ENCODE peak calls at places on chromosomes 13 and 19, in five cellular contexts. F is colonic mucosa, X is BJ, Z is transverse colon, M is Karpas-422. G is an unnamed sample. For H3K27me3, the result is how much of the 10 kb centered on the place peaks cover.

GRCh38 chr13:60090579-60090978 is 73.1 kb downstream of the DIAPH3 start:
- DNase-seq in F (no peak), X (peak), Z (no peak), M (no peak), G (no peak)

GRCh38 chr13:34044041-34044440 is 226.1 kb downstream of the RFC3 start:
- DNase-seq in F (no peak), X (peak), Z (no peak), M (no peak), G (peak)

GRCh38 chr13:82002693-82003092 is 1661.8 kb upstream of the SPRY2 start:
- DNase-seq in F (no peak), X (no peak), Z (no peak), M (no peak), G (no peak)

GRCh38 chr13:23447927-23448326 is 14.4 kb upstream of the SACS start:
- DNase-seq in F (no peak), X (peak), Z (no peak), M (no peak), G (no peak)

GRCh38 chr19:35019144-35019543 is 11.1 kb upstream of the SCN1B start:
- DNase-seq in F (no peak), X (no peak), Z (no peak), M (no peak), G (no peak)

GRCh38 chr13:114130708-114131580 is 1.5 kb downstream of the RASA3 start:
- DNase-seq in F (peak), X (peak), Z (peak), M (peak), G (peak)

GRCh38 chr13:21579754-21580316 is 24.1 kb downstream of the MICU2 start:
- DNase-seq in F (no peak), X (no peak), Z (no peak), M (peak), G (no peak)

GRCh38 chr13:28059214-28059613 is 41.2 kb downstream of the FLT3 start:
- DNase-seq in F (peak), X (no peak), Z (peak), M (peak), G (peak)

GRCh38 chr13:44040754-44041100 is 161.0 kb downstream of the LACC1 start:
- DNase-seq in F (no peak), X (no peak), Z (no peak), M (no peak), G (no peak)

GRCh38 chr13:50133277-50133953 is 118.2 kb downstream of the KCNRG start:
- DNase-seq in F (no peak), X (no peak), Z (no peak), M (no peak), G (no peak)

GRCh38 chr19:34996978-34997640 is 3.0 kb upstream of the GRAMD1A start:
- DNase-seq in F (no peak), X (no peak), Z (no peak), M (no peak), G (no peak)

DNA sequence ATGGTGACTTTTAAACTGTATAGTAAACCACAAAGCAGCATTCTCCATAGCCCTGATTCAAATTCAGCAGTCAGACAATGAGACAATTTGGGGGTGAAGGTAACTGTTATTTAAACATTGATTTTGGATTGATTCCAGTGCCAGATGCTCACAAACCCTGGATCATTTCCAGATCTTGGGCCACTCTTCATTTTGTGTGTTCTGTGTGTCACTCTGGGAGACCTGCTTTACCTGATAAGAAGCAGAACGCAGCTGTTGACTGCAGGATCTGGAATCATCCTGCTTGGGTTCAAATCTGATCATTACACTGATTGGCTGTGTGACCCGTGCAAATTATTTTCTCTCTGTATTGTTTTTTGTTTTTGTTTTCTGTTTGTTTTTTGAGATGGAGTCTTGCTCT is 4.0 kb upstream of the PCDH8 start:
- DNase-seq in F (no peak), X (no peak), Z (no peak), M (no peak), G (no peak)
- H3K27me3 ChIP-seq in F (under half), X (under half), Z (half or more), M (under half), G (under half)

GRCh38 chr19:3464797-3465235 is 15.5 kb downstream of the SMIM24 start:
- DNase-seq in F (no peak), X (no peak), Z (no peak), M (no peak), G (no peak)

GRCh38 chr19:3463959-3464796 is 16.1 kb downstream of the SMIM24 start:
- DNase-seq in F (no peak), X (no peak), Z (no peak), M (no peak), G (no peak)

GRCh38 chr19:3465552-3465951 is 14.8 kb downstream of the SMIM24 start:
- DNase-seq in F (no peak), X (no peak), Z (no peak), M (no peak), G (no peak)

GRCh38 chr19:3459965-3460582 is 20.3 kb downstream of the SMIM24 start:
- DNase-seq in F (no peak), X (no peak), Z (no peak), M (no peak), G (no peak)

GRCh38 chr19:3463039-3463958 is 17.0 kb downstream of the SMIM24 start:
- DNase-seq in F (no peak), X (no peak), Z (no peak), M (no peak), G (no peak)
- H3K27me3 ChIP-seq in F (under half), X (under half), Z (under half), M (under half), G (under half)

GRCh38 chr13:99398071-99398470 is 90.9 kb upstream of the GPR183 start:
- DNase-seq in F (no peak), X (no peak), Z (no peak), M (no peak), G (no peak)
- H3K27me3 ChIP-seq in F (under half), X (under half), Z (under half), M (under half), G (under half)

DNA sequence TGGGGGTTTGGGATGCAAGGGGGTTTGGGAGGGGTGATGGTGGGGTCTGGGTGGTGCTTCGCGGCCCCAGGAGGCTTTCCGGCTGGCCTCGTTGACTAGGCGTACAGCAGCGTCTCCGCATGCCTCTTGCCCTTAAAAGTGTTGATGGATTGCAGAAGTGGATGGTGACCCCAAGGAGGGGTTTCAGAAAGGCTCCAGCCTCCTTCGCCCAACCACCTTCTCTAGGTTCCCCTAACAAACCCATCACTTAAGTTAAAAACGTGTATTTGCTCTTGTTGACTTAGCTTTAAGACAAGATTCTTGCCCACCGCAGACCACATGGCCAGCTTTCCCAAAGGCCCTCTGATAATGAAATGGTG is 8.1 kb upstream of the TSHZ3 start:
- DNase-seq in F (no peak), X (no peak), Z (no peak), M (no peak), G (no peak)
- H3K27me3 ChIP-seq in F (under half), X (under half), Z (half or more), M (under half), G (under half)

DNA sequence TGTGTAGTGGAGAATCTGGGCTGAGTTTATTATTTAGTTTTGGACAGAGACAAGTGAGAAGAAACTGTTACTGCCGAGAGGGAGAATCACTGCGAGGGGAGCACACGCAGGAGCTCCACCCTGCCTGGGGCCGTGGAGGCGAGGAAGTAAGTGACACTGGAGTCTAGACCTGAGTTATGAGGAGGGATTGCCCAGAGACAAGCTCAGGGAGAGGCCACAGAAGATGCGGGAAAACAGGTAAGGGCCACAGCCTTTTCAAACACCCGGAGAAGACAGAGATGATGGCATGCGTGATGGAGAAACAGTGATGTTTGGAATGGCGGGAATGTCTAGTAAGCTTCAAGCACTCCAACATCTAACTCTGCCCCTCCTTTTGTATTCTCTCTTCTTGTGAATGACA is 84.1 kb downstream of the TNFSF11 start:
- DNase-seq in F (no peak), X (no peak), Z (no peak), M (no peak), G (no peak)
- H3K27me3 ChIP-seq in F (under half), X (under half), Z (under half), M (under half), G (under half)

GRCh38 chr19:17953869-17954268 is 13.0 kb upstream of the KCNN1 start:
- DNase-seq in F (no peak), X (no peak), Z (no peak), M (no peak), G (no peak)
- H3K27me3 ChIP-seq in F (half or more), X (under half), Z (half or more), M (under half), G (under half)